ENCODE peak calls at places on chromosomes 4 and X, in five cellular contexts. S, F, M, J and W are unnamed samples.

GRCh38 chr4:145097331-145097820 is 620 bp downstream of the ANAPC10 start:
- DNase-seq in S (no peak), M (no peak), F (no peak), J (no peak), W (no peak)

GRCh38 chr4:128818442-128818841 is 8.9 kb downstream of the JADE1 start:
- DNase-seq in S (no peak), F (no peak), M (no peak), J (no peak), W (no peak)

GRCh38 chrX:44062842-44063241 is 89.7 kb upstream of the NDP start:
- DNase-seq in S (no peak), M (no peak), J (no peak), F (peak), W (no peak)

GRCh38 chr4:168647976-168648375 is 151.1 kb downstream of the PALLD start:
- DNase-seq in M (no peak), F (no peak), J (no peak), S (no peak), W (no peak)

GRCh38 chr4:75542824-75543223 is 13.0 kb upstream of the ODAPH start:
- DNase-seq in M (peak), S (no peak), F (no peak), J (no peak), W (no peak)

GRCh38 chr4:123469245-123469644 is 72.7 kb downstream of the SPRY1 start:
- DNase-seq in J (no peak), F (no peak), M (no peak), S (no peak), W (no peak)

GRCh38 chr4:124253080-124253479 is 459.5 kb downstream of the ANKRD50 start:
- DNase-seq in S (no peak), F (no peak), J (no peak), M (no peak), W (no peak)

GRCh38 chr4:112748352-112748900 is 111.5 kb downstream of the LARP7 start:
- DNase-seq in J (no peak), S (no peak), M (no peak), F (no peak), W (no peak)

GRCh38 chr4:2798399-2799301 is 5.8 kb downstream of the SH3BP2 start:
- DNase-seq in M (no peak), F (no peak), S (no peak), J (no peak), W (no peak)

GRCh38 chr4:113695328-113696169 is 66.0 kb downstream of the CAMK2D start:
- DNase-seq in M (no peak), S (no peak), J (no peak), F (no peak), W (no peak)

GRCh38 chr4:1336079-1336478 is 10.9 kb upstream of the UVSSA start:
- DNase-seq in F (no peak), J (no peak), S (no peak), M (no peak), W (no peak)

GRCh38 chr4:165537028-165537648 is 158.3 kb downstream of the CPE start:
- DNase-seq in S (no peak), J (peak), M (peak), F (peak), W (no peak)

GRCh38 chrX:40005290-40006011 is 92.3 kb downstream of the BCOR start:
- DNase-seq in S (no peak), J (no peak), F (no peak), M (no peak), W (no peak)

GRCh38 chrX:72620550-72621145 is 48.0 kb upstream of the HDAC8 start:
- DNase-seq in F (peak), M (peak), S (no peak), J (no peak), W (no peak)

GRCh38 chr4:43776371-43776770 is 672.2 kb downstream of the KCTD8 start:
- DNase-seq in M (no peak), F (peak), S (no peak), J (no peak), W (no peak)

GRCh38 chrX:154135458-154136229 is 8.4 kb upstream of the OPN1LW start:
- DNase-seq in M (no peak), J (no peak), S (no peak), F (no peak), W (peak)

GRCh38 chr4:151049430-151049884 is 34.4 kb upstream of the LRBA start:
- DNase-seq in F (no peak), S (no peak), M (no peak), J (no peak), W (no peak)